ENCODE peak calls at places on chromosomes 13 and 19, in five cellular contexts. X is A549, G is esophagus squamous epithelium, C is ovary, O is upper lobe of left lung. P is an unnamed sample.

GRCh38 chr13:31111136-31111535 is 50.6 kb downstream of the HSPH1 start:
- DNase-seq in O (no peak), G (no peak), C (no peak), X (no peak), P (no peak)

GRCh38 chr19:16261584-16262370 is 62.8 kb upstream of the KLF2 start:
- DNase-seq in O (no peak), C (no peak), X (no peak), G (no peak), P (no peak)

GRCh38 chr13:46858776-46859175 is 38.1 kb downstream of the HTR2A start:
- DNase-seq in O (no peak), X (no peak), C (no peak), G (no peak), P (no peak)

GRCh38 chr19:52786078-52786463 is 520 bp downstream of the ZNF600 start:
- DNase-seq in C (peak; percentile 26), O (peak; percentile 85), X (no peak), G (no peak), P (no peak)

GRCh38 chr19:48711106-48711662 is 8.3 kb downstream of the MAMSTR start:
- DNase-seq in C (no peak), G (no peak), O (no peak), X (no peak), P (no peak)

GRCh38 chr13:112714772-112715569 is 25.1 kb downstream of the ATP11A start:
- DNase-seq in G (no peak), C (no peak), X (no peak), O (no peak), P (no peak)

GRCh38 chr13:96444676-96445075 is 354.8 kb downstream of the HS6ST3 start:
- DNase-seq in X (no peak), O (no peak), G (no peak), C (no peak), P (no peak)

GRCh38 chr19:35790981-35791813 is 15.8 kb downstream of the ARHGAP33 start:
- DNase-seq in C (no peak), O (peak; percentile 74), X (peak; percentile 38), G (no peak), P (no peak)

GRCh38 chr19:18650048-18650435 is 13.2 kb downstream of the KLHL26 start:
- DNase-seq in X (no peak), G (no peak), C (peak; percentile 69), O (no peak), P (no peak)

GRCh38 chr13:98792321-98792720 is 39.8 kb upstream of the SLC15A1 start:
- DNase-seq in C (no peak), O (no peak), X (no peak), G (no peak), P (no peak)

GRCh38 chr19:13953021-13953531 is 767 bp downstream of the DCAF15 start:
- DNase-seq in O (no peak), X (peak; percentile 53), C (no peak), G (no peak), P (no peak)

GRCh38 chr19:7862413-7862951 is 11.7 kb downstream of the PRR36 start:
- DNase-seq in C (peak; percentile 81), O (peak; percentile 94), G (no peak), X (peak; percentile 73), P (no peak)

GRCh38 chr13:41588899-41589298 is 131.5 kb downstream of the RGCC start:
- DNase-seq in X (peak; percentile 70), O (no peak), C (no peak), G (no peak), P (no peak)

GRCh38 chr19:19049406-19049805 is 14.4 kb upstream of the SLC25A42 start:
- DNase-seq in C (no peak), O (no peak), X (no peak), G (no peak), P (no peak)

GRCh38 chr13:21673592-21674270 is 2.9 kb downstream of the FGF9 start:
- DNase-seq in C (no peak), X (peak; percentile 39), G (no peak), O (peak; percentile 92), P (no peak)

GRCh38 chr13:39913928-39914327 is 258.5 kb downstream of the COG6 start:
- DNase-seq in O (no peak), X (no peak), C (no peak), G (no peak), P (no peak)

GRCh38 chr19:31232871-31233270 is 116.4 kb downstream of the TSHZ3 start:
- DNase-seq in G (no peak), O (no peak), C (no peak), X (no peak), P (no peak)

GRCh38 chr19:916645-917322 is 349 bp upstream of the KISS1R start:
- DNase-seq in X (no peak), O (no peak), G (no peak), C (no peak), P (no peak)

GRCh38 chr13:30354481-30355404 is 47.4 kb upstream of the KATNAL1 start:
- DNase-seq in C (no peak), X (no peak), G (no peak), O (no peak), P (no peak)

GRCh38 chr13:40433577-40433976 is 232.9 kb downstream of the FOXO1 start:
- DNase-seq in X (no peak), G (no peak), C (no peak), O (no peak), P (no peak)

GRCh38 chr13:49303533-49304252 is 56.0 kb downstream of the CDADC1 start:
- DNase-seq in G (no peak), C (no peak), X (no peak), O (no peak), P (no peak)

GRCh38 chr13:19862511-19863313 is 737 bp downstream of the ZMYM5 start:
- DNase-seq in X (peak; percentile 27), G (no peak), O (no peak), C (no peak), P (no peak)

GRCh38 chr19:38162094-38162493 is 61.9 kb downstream of the DPF1 start:
- DNase-seq in G (no peak), C (no peak), X (no peak), O (no peak), P (no peak)

GRCh38 chr19:4058696-4059492 is 7.8 kb downstream of the ZBTB7A start:
- DNase-seq in O (peak; percentile 86), X (no peak), G (no peak), C (peak; percentile 48), P (no peak)

GRCh38 chr13:49110122-49110831 is 109.9 kb upstream of the MLNR start:
- DNase-seq in G (peak; percentile 1), O (no peak), C (peak; percentile 76), X (peak; percentile 86), P (peak; percentile 94)

GRCh38 chr19:38183227-38183914 is 40.7 kb downstream of the DPF1 start:
- DNase-seq in O (peak; percentile 82), C (peak; percentile 57), G (no peak), X (no peak), P (no peak)

GRCh38 chr13:30998548-30999140 is 66.2 kb downstream of the TEX26 start:
- DNase-seq in C (no peak), O (no peak), X (no peak), G (no peak), P (peak; percentile 82)

GRCh38 chr19:33903489-33903850 is 106.8 kb downstream of the KCTD15 start:
- DNase-seq in C (no peak), G (no peak), X (no peak), O (no peak), P (no peak)

GRCh38 chr19:33906578-33907335 is 110.1 kb downstream of the KCTD15 start:
- DNase-seq in C (peak; percentile 23), G (no peak), X (peak; percentile 24), O (peak; percentile 84), P (no peak)

GRCh38 chr19:33905473-33905936 is 108.8 kb downstream of the KCTD15 start:
- DNase-seq in C (no peak), X (no peak), G (no peak), O (peak; percentile 72), P (no peak)

GRCh38 chr19:33904681-33905080 is 108.0 kb downstream of the KCTD15 start:
- DNase-seq in X (peak; percentile 31), O (no peak), C (peak; percentile 20), G (no peak), P (no peak)

GRCh38 chr19:33905937-33906577 is 109.4 kb downstream of the KCTD15 start:
- DNase-seq in X (peak; percentile 22), C (peak; percentile 72), O (peak; percentile 94), G (no peak), P (no peak)
- TF ChIP-seq POLR2A in X (no peak), C (no peak), O (no peak), G (peak; percentile 47), P (no peak)

GRCh38 chr19:9724157-9724556 is 44.4 kb downstream of the ZNF846 start:
- DNase-seq in O (no peak), G (no peak), C (no peak), X (no peak), P (no peak)

GRCh38 chr19:9721861-9722260 is 46.7 kb downstream of the ZNF846 start:
- DNase-seq in X (no peak), G (no peak), C (no peak), O (no peak), P (no peak)

DNA sequence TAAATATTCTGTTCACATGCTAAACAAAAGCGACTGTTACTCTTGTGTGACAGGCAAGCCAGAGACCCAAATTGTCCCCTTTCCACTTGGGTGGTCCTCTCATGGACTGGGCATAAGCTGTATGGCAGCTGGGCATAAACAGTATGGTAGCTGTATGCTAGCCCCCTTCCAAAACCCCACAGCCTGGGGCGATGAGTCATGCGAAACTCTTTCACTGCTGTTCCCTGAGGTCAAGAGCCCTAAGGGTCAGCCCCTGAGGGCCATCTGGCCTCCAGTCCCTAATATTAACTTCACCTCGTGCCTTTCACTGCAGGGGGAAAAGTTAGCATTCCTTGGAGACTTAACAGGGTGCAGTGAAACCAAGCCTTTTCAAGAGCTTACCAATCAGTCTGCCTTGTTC is 45.6 kb upstream of the ZNF562 start:
- DNase-seq in O (no peak), C (no peak), X (no peak), G (no peak), P (no peak)
- TF ChIP-seq POLR2A in O (no peak), C (no peak), X (no peak), G (no peak), P (no peak)

DNA sequence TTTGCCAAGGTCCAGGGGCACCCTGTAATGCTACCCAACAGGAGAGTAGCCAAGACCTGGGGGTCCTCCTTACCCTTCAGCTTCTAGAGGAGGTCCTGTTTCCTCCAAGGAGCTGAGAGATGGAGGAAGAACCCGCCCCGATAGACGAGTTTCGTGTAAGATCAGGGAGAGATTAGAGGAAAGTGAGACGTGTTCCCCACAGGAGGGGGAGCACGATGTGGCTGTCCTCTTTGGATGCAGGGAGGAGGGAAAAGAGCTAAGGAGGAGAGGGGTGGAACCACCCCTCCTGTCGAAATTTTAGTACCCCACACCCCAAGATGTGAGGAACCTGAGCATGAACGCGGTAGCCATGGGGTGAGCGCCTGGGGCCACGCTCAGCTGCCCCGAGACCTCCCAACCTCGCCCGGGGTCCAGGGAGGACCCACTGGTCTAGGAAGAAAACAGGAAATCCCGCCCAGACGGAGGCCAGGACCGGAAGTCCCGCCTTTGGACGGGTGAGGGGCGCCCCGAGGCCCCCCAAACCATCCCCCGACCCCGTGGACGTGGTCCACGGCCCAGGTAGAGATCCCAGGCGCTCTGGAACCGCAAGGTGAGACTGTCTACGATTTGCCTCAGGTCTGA is 1.2 kb downstream of the AKT1S1 start:
- DNase-seq in G (no peak), O (peak; percentile 89), X (no peak), C (peak; percentile 83), P (no peak)
- TF ChIP-seq POLR2A in G (no peak), O (no peak), X (peak; percentile 37), C (no peak), P (no peak)

DNA sequence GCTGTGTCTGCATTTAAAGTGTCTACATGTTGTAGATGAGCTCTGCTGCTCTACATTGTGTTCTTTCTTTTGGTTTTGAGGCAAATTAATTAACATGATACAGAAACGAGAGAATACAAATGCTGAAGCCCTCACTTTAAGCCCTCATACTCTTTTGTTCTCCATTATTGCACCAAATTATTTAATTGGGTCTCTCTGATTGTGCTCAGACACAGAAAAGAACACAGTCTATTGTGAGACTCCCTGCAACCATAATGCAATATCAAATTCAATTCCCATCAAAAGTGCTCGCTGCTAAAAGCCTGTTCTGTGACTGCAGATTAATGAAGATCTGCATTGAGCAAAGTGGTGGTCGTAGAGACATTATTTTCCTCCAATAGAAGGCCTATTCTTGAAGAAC is 166.4 kb upstream of the SOX21 start:
- DNase-seq in C (no peak), G (no peak), X (no peak), O (no peak), P (no peak)
- TF ChIP-seq POLR2A in C (no peak), G (no peak), X (no peak), O (no peak), P (no peak)